ENCODE peak calls at places on chromosomes 6 and 20, in seven cellular contexts. L is effector CD4-positive, alpha-beta T cell; A is Caki2; O is AG10803; B is neuronal stem cell; K is DMS 273 treated with DMSO at 0.1 percent for 48 hours; R is NCI-H345. E is an unnamed sample.

GRCh38 chr6:65452333-65452732 is 254.7 kb downstream of the EYS start:
- DNase-seq in O (no peak), B (no peak), A (no peak), L (no peak), R (no peak), K (no peak), E (no peak)

GRCh38 chr20:8782804-8783203 is 286.1 kb upstream of the PLCB4 start:
- DNase-seq in R (no peak), K (no peak), B (no peak), L (no peak), A (no peak), O (peak; percentile 86), E (no peak)

GRCh38 chr6:104969785-104970581 is 13.1 kb downstream of the LIN28B start:
- DNase-seq in K (no peak), R (no peak), B (no peak), O (no peak), A (no peak), L (no peak), E (no peak)

GRCh38 chr6:33655155-33655554 is 34.0 kb downstream of the ITPR3 start:
- DNase-seq in A (no peak), L (no peak), O (peak; percentile 77), K (no peak), B (no peak), R (no peak), E (no peak)

GRCh38 chr6:35173068-35174042 is 32.2 kb upstream of the TCP11 start:
- DNase-seq in O (peak; percentile 68), L (no peak), A (no peak), B (no peak), R (no peak), K (no peak), E (no peak)

GRCh38 chr6:109079981-109080380 is 14.7 kb downstream of the SESN1 start:
- DNase-seq in B (no peak), O (no peak), K (no peak), R (no peak), L (no peak), A (no peak), E (no peak)

GRCh38 chr6:8764733-8765132 is 329.4 kb upstream of the SLC35B3 start:
- DNase-seq in K (no peak), L (no peak), O (no peak), A (no peak), B (no peak), R (no peak), E (no peak)

GRCh38 chr6:38322123-38322522 is 317.6 kb downstream of the BTBD9 start:
- DNase-seq in K (no peak), O (no peak), L (no peak), B (no peak), R (no peak), A (peak; percentile 21), E (no peak)

GRCh38 chr6:119966484-119966883 is 616.9 kb upstream of the MAN1A1 start:
- DNase-seq in L (no peak), K (no peak), R (no peak), O (no peak), B (no peak), A (no peak), E (no peak)

GRCh38 chr20:49167811-49168507 is 20.2 kb downstream of the STAU1 start:
- DNase-seq in R (no peak), L (no peak), B (no peak), A (no peak), K (no peak), O (peak; percentile 57), E (no peak)

GRCh38 chr20:36823126-36823525 is 49.6 kb upstream of the DSN1 start:
- DNase-seq in O (no peak), K (peak; percentile 55), R (no peak), B (no peak), L (no peak), A (no peak), E (no peak)

GRCh38 chr20:34042286-34042685 is 48.6 kb downstream of the RALY start:
- DNase-seq in R (peak; percentile 21), O (no peak), B (no peak), A (no peak), L (no peak), K (no peak), E (no peak)

GRCh38 chr20:57654998-57655811 is 35.0 kb upstream of the ZBP1 start:
- DNase-seq in A (no peak), R (no peak), B (no peak), L (no peak), O (no peak), K (no peak), E (no peak)

GRCh38 chr6:156778615-156779205 is 1.5 kb downstream of the ARID1B start:
- DNase-seq in L (peak; percentile 21), O (peak; percentile 48), A (peak; percentile 67), B (peak; percentile 41), R (peak; percentile 43), K (no peak), E (no peak)

GRCh38 chr6:4678506-4679300 is 97.5 kb upstream of the CDYL start:
- DNase-seq in L (no peak), B (no peak), A (no peak), O (no peak), R (no peak), K (no peak), E (no peak)

GRCh38 chr6:355373-355772 is 36.2 kb upstream of the IRF4 start:
- DNase-seq in L (no peak), R (no peak), A (no peak), B (no peak), K (no peak), O (no peak), E (no peak)

GRCh38 chr6:156021746-156022396 is 566.2 kb upstream of the NOX3 start:
- DNase-seq in R (no peak), L (no peak), O (peak; percentile 71), K (no peak), B (no peak), A (no peak), E (no peak)

GRCh38 chr6:38489951-38490350 is 149.8 kb downstream of the BTBD9 start:
- DNase-seq in R (no peak), O (peak; percentile 87), B (no peak), L (no peak), K (peak; percentile 92), A (no peak), E (no peak)

GRCh38 chr20:25859649-25860530 is 163.2 kb upstream of the ZNF337 start:
- DNase-seq in B (no peak), O (peak; percentile 43), K (no peak), L (peak; percentile 56), R (peak; percentile 88), A (peak; percentile 45), E (no peak)

GRCh38 chr6:165969184-165969583 is 198.5 kb downstream of the TBXT start:
- DNase-seq in A (no peak), O (no peak), L (no peak), R (no peak), K (no peak), B (no peak), E (no peak)

GRCh38 chr20:52972965-52973819 is 1.0 kb downstream of the TSHZ2 start:
- DNase-seq in B (no peak), A (no peak), L (no peak), R (peak; percentile 22), O (no peak), K (no peak), E (no peak)

GRCh38 chr6:158653577-158654354 is 3.9 kb downstream of the SYTL3 start:
- DNase-seq in K (no peak), A (no peak), B (no peak), O (peak; percentile 70), R (no peak), L (peak; percentile 83), E (peak; percentile 20)

GRCh38 chr20:49669601-49670189 is 44.0 kb downstream of the B4GALT5 start:
- DNase-seq in K (no peak), R (no peak), L (no peak), B (no peak), O (peak; percentile 38), A (no peak), E (no peak)

GRCh38 chr20:34943808-34944568 is 11.6 kb downstream of the GSS start:
- DNase-seq in L (no peak), R (no peak), O (no peak), K (no peak), A (no peak), B (no peak), E (no peak)

GRCh38 chr6:164751395-164751794 is 558.0 kb downstream of the C6orf118 start:
- DNase-seq in O (no peak), A (no peak), R (no peak), K (no peak), L (no peak), B (no peak), E (no peak)

GRCh38 chr20:49979030-49979832 is 3.5 kb upstream of the SNAI1 start:
- DNase-seq in K (peak; percentile 35), L (peak; percentile 68), A (peak; percentile 75), O (no peak), R (peak; percentile 70), B (peak; percentile 73), E (peak; percentile 27)

GRCh38 chr6:3139090-3139903 is 18.0 kb downstream of the TUBB2A start:
- DNase-seq in R (peak; percentile 53), B (no peak), L (no peak), A (peak; percentile 42), O (peak; percentile 76), K (no peak), E (no peak)